ENCODE peak calls at places on chromosomes 7 and 10, in ten cellular contexts. N, T, Z, Y, F, S, J, B, P and M are unnamed samples.

GRCh38 chr7:45469103-45469502 is 105.1 kb upstream of the ADCY1 start:
- DNase-seq in B (no peak), N (no peak), P (no peak), Z (no peak), Y (no peak), F (no peak), T (no peak), J (peak), S (no peak), M (peak)

GRCh38 chr10:21181451-21181850 is 284.3 kb upstream of the NEBL start:
- DNase-seq in Z (no peak), Y (no peak), S (no peak), P (no peak), T (no peak), F (no peak), J (no peak), N (no peak), B (no peak), M (no peak)

GRCh38 chr7:141685285-141686035 is 16.5 kb downstream of the DENND11 start:
- DNase-seq in S (no peak), N (no peak), Y (no peak), T (no peak), P (no peak), Z (no peak), F (no peak), J (no peak), B (no peak), M (no peak)

GRCh38 chr10:82289945-82290344 is 415.0 kb downstream of the NRG3 start:
- DNase-seq in N (no peak), Y (no peak), Z (no peak), B (no peak), T (no peak), F (no peak), J (no peak), S (no peak), P (no peak), M (no peak)

GRCh38 chr10:112970036-112970435 is 20.0 kb downstream of the TCF7L2 start:
- DNase-seq in N (no peak), F (no peak), Y (no peak), Z (no peak), T (no peak), J (no peak), S (no peak), B (no peak), P (no peak), M (no peak)

GRCh38 chr7:101559586-101559985 is 69.5 kb downstream of the MYL10 start:
- DNase-seq in Y (no peak), S (no peak), Z (no peak), F (no peak), J (no peak), P (no peak), N (no peak), T (no peak), B (no peak), M (no peak)

GRCh38 chr7:102415685-102416225 is 17.6 kb upstream of the ORAI2 start:
- DNase-seq in B (no peak), J (no peak), T (no peak), P (no peak), S (no peak), Z (no peak), Y (no peak), N (no peak), F (peak), M (no peak)

GRCh38 chr10:10992072-10992471 is 25.6 kb upstream of the CELF2 start:
- DNase-seq in Z (no peak), J (no peak), Y (no peak), B (no peak), P (no peak), N (no peak), S (no peak), T (no peak), F (no peak), M (no peak)

GRCh38 chr10:99853655-99854054 is 71.2 kb downstream of the ABCC2 start:
- DNase-seq in N (no peak), F (no peak), Y (no peak), J (no peak), Z (no peak), S (no peak), T (no peak), P (no peak), B (no peak), M (no peak)

GRCh38 chr10:8052970-8053445 is 1.5 kb upstream of the GATA3 start:
- DNase-seq in S (no peak), F (no peak), N (no peak), Z (no peak), B (no peak), Y (no peak), J (no peak), T (no peak), P (no peak), M (no peak)

GRCh38 chr7:157477550-157478212 is 140.9 kb downstream of the DNAJB6 start:
- DNase-seq in S (no peak), Z (no peak), J (no peak), P (no peak), T (no peak), N (no peak), Y (no peak), F (no peak), B (no peak), M (no peak)

GRCh38 chr7:74438327-74438726 is 15.4 kb upstream of the GTF2IRD1 start:
- DNase-seq in Y (no peak), T (no peak), N (no peak), J (no peak), B (no peak), F (no peak), S (no peak), P (no peak), Z (no peak), M (no peak)

GRCh38 chr10:31090894-31091607 is 59.4 kb upstream of the ZNF438 start:
- DNase-seq in F (no peak), T (no peak), B (no peak), J (no peak), S (no peak), Y (no peak), Z (no peak), P (no peak), N (no peak), M (no peak)

GRCh38 chr10:18615618-18616017 is 35.8 kb downstream of the NSUN6 start:
- DNase-seq in F (no peak), Y (no peak), S (no peak), T (no peak), P (no peak), Z (no peak), B (no peak), N (no peak), J (peak), M (no peak)

GRCh38 chr10:69438531-69439349 is 12.5 kb upstream of the TSPAN15 start:
- DNase-seq in J (peak), F (no peak), S (peak), P (no peak), Y (no peak), N (peak), B (no peak), T (peak), Z (no peak), M (peak)

GRCh38 chr10:99917963-99918825 is 91.6 kb downstream of the DNMBP start:
- DNase-seq in P (no peak), Z (no peak), B (no peak), J (no peak), N (no peak), T (no peak), S (peak), F (no peak), Y (no peak), M (peak)

GRCh38 chr7:360454-361100 is 70.6 kb downstream of the FOXL3 start:
- DNase-seq in P (no peak), T (no peak), B (no peak), Y (no peak), N (no peak), J (no peak), S (no peak), Z (no peak), F (peak), M (no peak)

GRCh38 chr7:24572421-24573007 is 738 bp upstream of the PALS2 start:
- DNase-seq in P (no peak), J (peak), T (peak), S (peak), F (peak), B (peak), Y (no peak), Z (no peak), N (peak), M (peak)

GRCh38 chr10:110208614-110209398 is 1.4 kb downstream of the MXI1 start:
- DNase-seq in F (peak), S (peak), Z (no peak), T (peak), J (peak), B (no peak), N (no peak), P (no peak), Y (no peak), M (peak)

GRCh38 chr10:110022716-110023504 is 15.1 kb downstream of the ADD3 start:
- DNase-seq in F (no peak), P (no peak), Y (no peak), N (no peak), B (no peak), J (no peak), S (no peak), Z (no peak), T (no peak), M (no peak)

GRCh38 chr7:50821457-50821977 is 38.8 kb upstream of the GRB10 start:
- DNase-seq in Z (no peak), T (no peak), F (no peak), B (no peak), P (no peak), Y (no peak), N (no peak), S (peak), J (peak), M (no peak)

GRCh38 chr7:114026486-114027089 is 107.8 kb upstream of the PPP1R3A start:
- DNase-seq in Z (no peak), N (peak), P (no peak), B (no peak), Y (peak), T (peak), J (peak), S (peak), F (no peak), M (peak)

GRCh38 chr10:117370205-117370604 is 5.0 kb downstream of the PDZD8 start:
- DNase-seq in J (peak), Y (no peak), T (no peak), P (no peak), F (no peak), N (no peak), B (no peak), S (no peak), Z (no peak), M (no peak)

GRCh38 chr7:75983471-75984129 is 10.8 kb downstream of the TMEM120A start:
- DNase-seq in J (no peak), S (no peak), P (no peak), F (no peak), Y (no peak), B (no peak), T (peak), Z (no peak), N (no peak), M (no peak)

GRCh38 chr7:74047804-74048380 is 19.9 kb downstream of the ELN start:
- DNase-seq in Z (no peak), B (no peak), S (no peak), J (no peak), P (no peak), T (no peak), N (no peak), F (no peak), Y (no peak), M (no peak)

GRCh38 chr10:131101011-131101410 is 210.5 kb downstream of the TCERG1L start:
- DNase-seq in Y (no peak), S (no peak), Z (no peak), P (no peak), T (no peak), J (no peak), N (no peak), F (no peak), B (no peak), M (no peak)

GRCh38 chr7:27071622-27072390 is 24.0 kb downstream of the HOXA1 start:
- DNase-seq in J (no peak), Z (no peak), T (no peak), N (peak), P (no peak), Y (no peak), S (no peak), B (no peak), F (no peak), M (no peak)

GRCh38 chr7:28128608-28129007 is 52.0 kb downstream of the JAZF1 start:
- DNase-seq in J (peak), N (no peak), P (no peak), Z (no peak), T (no peak), B (no peak), S (no peak), F (no peak), Y (no peak), M (no peak)

GRCh38 chr10:103800789-103801540 is 54.4 kb downstream of the SH3PXD2A start:
- DNase-seq in N (no peak), T (no peak), J (peak), F (peak), S (no peak), P (no peak), Y (no peak), Z (no peak), B (no peak), M (no peak)

GRCh38 chr10:80442879-80443278 is 11.2 kb upstream of the TSPAN14 start:
- DNase-seq in J (no peak), F (no peak), P (no peak), Y (no peak), N (no peak), B (no peak), T (no peak), Z (no peak), S (no peak), M (no peak)

GRCh38 chr10:44860811-44861751 is 50.1 kb upstream of the TMEM72 start:
- DNase-seq in Y (no peak), F (no peak), B (no peak), P (no peak), S (peak), T (peak), N (no peak), Z (no peak), J (no peak), M (peak)

GRCh38 chr7:33854951-33855350 is 50.4 kb upstream of the BMPER start:
- DNase-seq in B (no peak), P (no peak), T (no peak), Y (no peak), F (no peak), N (no peak), S (no peak), Z (peak), J (no peak), M (peak)